ENCODE peak calls at places on chromosomes 4 and X, in four cellular contexts. U, I, K and L are unnamed samples.

GRCh38 chrX:102934624-102935023 is 2.4 kb upstream of the RAB40AL start:
- DNase-seq in K (no peak), I (peak; percentile 29), U (peak; percentile 24), L (peak; percentile 14)

GRCh38 chr4:178395798-178396197 is 953.6 kb upstream of the AGA start:
- DNase-seq in K (no peak), U (no peak), I (no peak), L (no peak)

GRCh38 chr4:123477804-123478209 is 81.2 kb downstream of the SPRY1 start:
- DNase-seq in I (no peak), U (no peak), K (no peak), L (peak; percentile 74)

GRCh38 chr4:114043116-114043515 is 63.7 kb upstream of the ARSJ start:
- DNase-seq in K (no peak), U (no peak), I (no peak), L (no peak)

GRCh38 chr4:127055349-127055748 is 577.4 kb upstream of the INTU start:
- DNase-seq in K (no peak), I (no peak), U (no peak), L (no peak)

GRCh38 chrX:41265615-41266014 is 68.3 kb upstream of the DDX3X start:
- DNase-seq in I (no peak), K (no peak), U (no peak), L (peak; percentile 27)

GRCh38 chr4:34850983-34851382 is 1393.3 kb downstream of the ARAP2 start:
- DNase-seq in U (no peak), K (no peak), I (no peak), L (no peak)

GRCh38 chr4:183343730-183344129 is 21.5 kb upstream of the CLDN24 start:
- DNase-seq in I (no peak), U (no peak), K (no peak), L (no peak)

GRCh38 chr4:95536650-95537049 is 12.1 kb downstream of the UNC5C start:
- DNase-seq in U (no peak), I (no peak), K (no peak), L (no peak)

GRCh38 chrX:146154191-146154590 is 336.6 kb downstream of the SLITRK2 start:
- DNase-seq in I (peak; percentile 10), K (no peak), U (no peak), L (no peak)

GRCh38 chr4:109511414-109511813 is 48.6 kb upstream of the MCUB start:
- DNase-seq in I (no peak), K (no peak), U (no peak), L (no peak)

GRCh38 chr4:154566639-154567204 is 3.9 kb downstream of the FGB start:
- DNase-seq in I (no peak), K (no peak), U (no peak), L (no peak)

GRCh38 chr4:140163029-140163810 is 9.2 kb upstream of the MAML3 start:
- DNase-seq in U (no peak), K (no peak), I (no peak), L (no peak)

GRCh38 chr4:45453258-45453841 is 670.5 kb downstream of the GABRG1 start:
- DNase-seq in K (no peak), U (no peak), I (no peak), L (no peak)

GRCh38 chrX:81202413-81202794 is 502 bp downstream of the SH3BGRL start:
- DNase-seq in U (no peak), I (no peak), K (no peak), L (no peak)

GRCh38 chrX:108740299-108740774 is 4.0 kb upstream of the IRS4 start:
- DNase-seq in U (no peak), K (no peak), I (no peak), L (no peak)

GRCh38 chr4:67980512-67980911 is 17.2 kb upstream of the TMPRSS11A start:
- DNase-seq in K (no peak), I (no peak), U (no peak), L (no peak)

GRCh38 chr4:67861513-67861912 is 22.3 kb downstream of the TMPRSS11D start:
- DNase-seq in I (no peak), U (no peak), K (no peak), L (no peak)

GRCh38 chr4:5118091-5118786 is 67.0 kb downstream of the STK32B start:
- DNase-seq in U (no peak), K (no peak), I (no peak), L (no peak)

GRCh38 chrX:44428989-44429627 is 85.6 kb upstream of the EFHC2 start:
- DNase-seq in I (no peak), U (no peak), K (no peak), L (no peak)

GRCh38 chrX:10841579-10841978 is 221.2 kb upstream of the MID1 start:
- DNase-seq in U (no peak), K (no peak), I (no peak), L (no peak)

GRCh38 chr4:166625018-166625637 is 609.2 kb downstream of the SPOCK3 start:
- DNase-seq in K (no peak), I (no peak), U (no peak), L (no peak)

GRCh38 chr4:139700568-139700967 is 34.9 kb downstream of the MGST2 start:
- DNase-seq in U (no peak), I (no peak), K (no peak), L (no peak)

GRCh38 chrX:71140440-71140839 is 4.2 kb upstream of the NLGN3 start:
- DNase-seq in K (no peak), U (no peak), I (no peak), L (no peak)

GRCh38 chr4:104549736-104550135 is 55.0 kb upstream of the CXXC4 start:
- DNase-seq in I (no peak), K (no peak), U (no peak), L (no peak)

GRCh38 chrX:129000018-129000417 is 523.3 kb downstream of the SMARCA1 start:
- DNase-seq in I (no peak), K (no peak), U (no peak), L (no peak)

GRCh38 chr4:76197001-76197743 is 16.5 kb downstream of the SCARB2 start:
- DNase-seq in K (no peak), U (no peak), I (no peak), L (no peak)

GRCh38 chr4:61493470-61493869 is 293.3 kb downstream of the ADGRL3 start:
- DNase-seq in U (no peak), I (no peak), K (no peak), L (no peak)

GRCh38 chr4:85741921-85742591 is 267.1 kb downstream of the ARHGAP24 start:
- DNase-seq in U (no peak), I (peak; percentile 93), K (no peak), L (no peak)

GRCh38 chr4:165208741-165209388 is 1.5 kb downstream of the KLHL2 start:
- DNase-seq in I (no peak), U (no peak), K (no peak), L (no peak)

GRCh38 chrX:50700921-50701320 is 113.1 kb downstream of the SHROOM4 start:
- DNase-seq in K (no peak), I (no peak), U (no peak), L (no peak)

GRCh38 chr4:158599150-158599549 is 72.5 kb downstream of the C4orf46 start:
- DNase-seq in U (no peak), K (no peak), I (no peak), L (no peak)

GRCh38 chr4:86853209-86853608 is 4.0 kb upstream of the SLC10A6 start:
- DNase-seq in K (no peak), I (no peak), U (no peak), L (no peak)

GRCh38 chrX:99572711-99573110 is 837.4 kb downstream of the PCDH19 start:
- DNase-seq in I (no peak), K (no peak), U (no peak), L (no peak)

DNA sequence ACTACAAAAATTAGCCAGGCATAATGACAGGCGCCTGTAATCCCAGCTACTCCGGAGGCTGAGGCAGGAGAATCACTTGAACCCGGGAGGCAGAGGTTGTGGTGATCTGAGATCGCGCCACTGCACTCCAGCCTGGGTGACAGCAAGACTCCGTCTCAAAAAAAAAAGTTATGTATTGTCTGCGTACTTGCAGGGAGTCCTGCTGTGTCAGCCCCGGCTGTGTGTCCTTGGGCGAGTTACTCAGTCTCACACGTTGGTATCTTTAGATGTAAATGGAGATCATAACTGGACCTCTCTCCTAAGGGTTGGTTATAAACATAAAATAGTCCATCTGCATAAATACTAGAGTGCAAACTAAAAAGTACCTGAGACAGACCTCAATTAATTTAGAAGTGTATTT is 22.7 kb upstream of the TBC1D14 start:
- DNase-seq in K (no peak), U (no peak), I (no peak), L (no peak)
- TF ChIP-seq CTCF in K (no peak), U (no peak), I (no peak), L (no peak)

DNA sequence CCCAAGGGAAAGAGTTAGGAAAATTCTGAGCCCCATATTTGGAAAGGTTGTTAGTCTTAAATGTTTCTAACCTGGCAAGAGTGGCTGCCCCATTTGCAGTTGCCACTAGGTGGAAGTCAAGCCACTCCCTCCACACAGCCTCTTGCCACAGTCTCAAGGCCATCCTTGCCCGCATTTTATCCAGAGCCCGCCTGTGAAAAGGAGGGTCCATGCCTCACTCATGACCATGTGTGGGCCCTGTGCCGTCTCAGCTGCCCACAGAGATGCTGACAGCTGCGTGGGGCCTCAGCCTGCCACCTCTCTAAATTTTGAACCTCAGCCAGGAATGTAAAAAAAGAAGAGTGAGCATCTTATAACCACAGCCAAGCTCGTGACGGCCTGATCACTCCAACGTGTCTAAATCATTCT is 201.5 kb upstream of the FAM241A start:
- DNase-seq in U (peak; percentile 53), I (peak; percentile 51), K (no peak), L (no peak)
- TF ChIP-seq CTCF in U (peak; percentile 57), I (peak; percentile 32), K (peak; percentile 40), L (no peak)

DNA sequence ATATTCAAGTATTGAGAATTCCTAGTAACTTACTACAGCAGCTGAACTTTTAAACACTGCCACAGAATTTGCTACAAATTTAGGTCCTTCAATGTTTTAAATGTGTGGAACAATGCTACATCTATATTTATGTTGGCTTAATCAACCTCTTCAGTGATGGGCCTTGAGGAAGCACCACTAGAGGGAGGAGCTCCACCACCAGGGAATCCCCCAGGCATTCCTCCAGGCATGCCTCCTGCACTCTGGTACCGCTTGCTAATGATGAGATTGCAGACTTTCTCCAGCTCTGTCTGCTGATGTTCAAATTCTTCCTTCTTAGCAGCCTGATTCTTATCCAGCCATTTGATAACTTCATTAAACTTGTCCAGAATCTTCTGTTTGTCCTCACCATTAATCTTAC is 190.8 kb downstream of the HTR2C start:
- DNase-seq in K (no peak), I (no peak), U (no peak), L (no peak)
- TF ChIP-seq CTCF in K (no peak), I (no peak), U (no peak), L (no peak)

DNA sequence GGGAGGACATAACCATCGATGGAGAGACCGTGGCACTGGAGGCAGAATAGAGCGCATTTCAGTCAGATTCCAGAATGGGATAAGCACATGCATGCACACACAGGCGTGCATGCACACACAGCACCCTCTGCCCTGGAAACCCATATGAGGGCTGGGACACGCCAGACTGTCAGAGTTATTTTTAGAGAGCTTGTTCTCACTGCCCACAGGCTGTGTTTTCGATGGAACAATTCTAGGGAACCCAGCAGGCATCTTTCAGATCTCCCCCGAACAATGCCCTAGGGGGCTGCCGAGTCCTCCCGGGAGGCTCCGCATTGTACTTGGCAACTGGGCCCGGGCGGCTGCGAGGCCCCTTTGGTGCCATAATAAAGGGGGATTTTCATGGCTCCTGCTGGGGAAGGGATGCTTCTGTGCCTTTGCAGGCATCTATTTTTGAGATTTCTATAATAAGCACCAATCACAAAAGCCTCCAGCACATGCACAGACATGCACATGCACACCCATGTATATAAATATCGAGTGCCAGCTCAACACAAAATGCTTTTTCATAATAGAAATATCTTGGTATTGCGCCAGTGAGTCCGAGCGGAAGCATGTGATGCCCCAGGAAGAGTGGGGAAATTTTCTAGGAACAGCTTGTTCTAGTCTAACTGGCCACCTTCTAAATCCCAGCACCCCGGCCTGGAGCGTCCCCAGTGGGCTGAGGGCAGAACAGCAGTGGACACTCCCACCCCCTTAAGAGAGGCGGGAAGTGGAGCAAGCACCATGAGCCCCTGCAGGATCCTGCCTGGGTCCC is 88.6 kb downstream of the PHKA2 start:
- DNase-seq in K (no peak), I (no peak), U (no peak), L (no peak)
- TF ChIP-seq CTCF in K (no peak), I (no peak), U (no peak), L (no peak)